ENCODE peak calls at places on chromosomes 13 and 19, in seven cellular contexts. S, K, H, J, B, D and O are unnamed samples.
A peak's percentile ranks its signal among the peaks of the same experiment; 100 is the strongest.

GRCh38 chr19:1312732-1313694 is 27.3 kb downstream of the EFNA2 start:
- DNase-seq in B (peak; percentile 77), S (no peak), H (peak; percentile 56), D (no peak), K (no peak), J (peak; percentile 63), O (no peak)

GRCh38 chr19:13102666-13103584 is at the start of gene LYL1:
- DNase-seq in K (peak; percentile 92), H (peak; percentile 89), B (peak; percentile 39), S (no peak), D (no peak), J (no peak), O (no peak)

GRCh38 chr19:43625918-43626579 is 6.6 kb upstream of the ZNF428 start:
- DNase-seq in S (no peak), B (no peak), D (no peak), J (no peak), H (peak; percentile 77), K (no peak), O (no peak)

GRCh38 chr13:99265162-99265822 is 7.1 kb upstream of the GPR18 start:
- DNase-seq in J (no peak), K (no peak), D (no peak), H (no peak), B (no peak), S (no peak), O (no peak)

GRCh38 chr13:106566682-106567420 is 1.1 kb downstream of the ARGLU1 start:
- DNase-seq in S (no peak), D (peak; percentile 52), B (peak; percentile 60), H (peak; percentile 68), J (peak; percentile 46), K (peak; percentile 69), O (no peak)

GRCh38 chr19:10230155-10230903 is 802 bp downstream of the S1PR2 start:
- DNase-seq in H (peak; percentile 30), K (peak; percentile 60), B (peak; percentile 54), J (no peak), D (peak; percentile 41), S (no peak), O (no peak)

GRCh38 chr19:13164370-13165090 is 14.3 kb downstream of the IER2 start:
- DNase-seq in D (peak; percentile 55), J (no peak), H (peak; percentile 91), B (peak; percentile 73), S (no peak), K (peak; percentile 87), O (no peak)

GRCh38 chr13:43388282-43389034 is 365.1 kb downstream of the DNAJC15 start:
- DNase-seq in S (no peak), K (no peak), H (no peak), J (no peak), D (peak; percentile 44), B (no peak), O (no peak)

GRCh38 chr19:28619842-28620429 is 593.0 kb downstream of the UQCRFS1 start:
- DNase-seq in H (no peak), K (no peak), D (no peak), S (no peak), J (no peak), B (no peak), O (no peak)

GRCh38 chr13:26457212-26457611 is 100.3 kb upstream of the WASF3 start:
- DNase-seq in D (no peak), K (no peak), J (no peak), B (no peak), S (no peak), H (no peak), O (no peak)

GRCh38 chr19:39390460-39390758 is 497 bp downstream of the PAF1 start:
- DNase-seq in J (peak; percentile 52), K (no peak), H (no peak), D (peak; percentile 72), S (no peak), B (no peak), O (no peak)

GRCh38 chr13:98823442-98823841 is 71.0 kb upstream of the SLC15A1 start:
- DNase-seq in D (peak; percentile 30), H (no peak), K (no peak), B (no peak), J (no peak), S (no peak), O (no peak)

GRCh38 chr13:24834902-24835510 is 71.0 kb downstream of the RNF17 start:
- DNase-seq in B (no peak), H (peak; percentile 23), S (no peak), K (no peak), J (no peak), D (no peak), O (no peak)

GRCh38 chr13:99429670-99430069 is 71.6 kb upstream of the TM9SF2 start:
- DNase-seq in D (no peak), J (no peak), B (no peak), H (no peak), S (no peak), K (no peak), O (no peak)

GRCh38 chr19:49579193-49579592 is 1.2 kb downstream of the NOSIP start:
- DNase-seq in B (no peak), D (no peak), K (no peak), H (no peak), S (no peak), J (no peak), O (no peak)

GRCh38 chr13:48983331-48983730 is 7.6 kb downstream of the FNDC3A start:
- DNase-seq in S (no peak), B (no peak), J (no peak), K (no peak), H (no peak), D (no peak), O (no peak)

GRCh38 chr19:43720936-43721335 is 5.1 kb downstream of the IRGC start:
- DNase-seq in S (no peak), B (no peak), J (no peak), D (no peak), K (no peak), H (no peak), O (no peak)

GRCh38 chr19:5603626-5604025 is 18.9 kb downstream of the SAFB2 start:
- DNase-seq in J (no peak), K (no peak), B (no peak), S (no peak), H (no peak), D (no peak), O (no peak)

GRCh38 chr19:5608271-5608666 is 14.3 kb downstream of the SAFB2 start:
- DNase-seq in B (no peak), H (no peak), D (no peak), J (no peak), K (no peak), S (no peak), O (no peak)

GRCh38 chr19:5607318-5608270 is 15.0 kb downstream of the SAFB2 start:
- DNase-seq in B (no peak), K (no peak), J (no peak), D (no peak), H (no peak), S (no peak), O (no peak)

GRCh38 chr19:5609881-5610280 is 12.7 kb downstream of the SAFB2 start:
- DNase-seq in H (no peak), B (no peak), S (no peak), D (no peak), J (no peak), K (no peak), O (no peak)

GRCh38 chr19:5605362-5605761 is 17.2 kb downstream of the SAFB2 start:
- DNase-seq in S (no peak), K (no peak), B (no peak), D (no peak), J (no peak), H (no peak), O (no peak)
- H3K36me3 ChIP-seq in S (peaks cover 51% of the 10 kb centered on the region), K (peaks cover 99% of the 10 kb centered on the region), B (peaks cover 17% of the 10 kb centered on the region), D (peaks cover 11% of the 10 kb centered on the region), J (peaks cover 63% of the 10 kb centered on the region), H (peaks cover 95% of the 10 kb centered on the region), O (peaks cover 29% of the 10 kb centered on the region)

GRCh38 chr13:51033431-51034185 is 77.5 kb downstream of the C13orf42 start:
- DNase-seq in J (no peak), H (no peak), K (no peak), B (no peak), S (no peak), D (no peak), O (no peak)

GRCh38 chr13:51025245-51025872 is 85.7 kb downstream of the C13orf42 start:
- DNase-seq in D (no peak), H (no peak), S (no peak), B (peak; percentile 8), J (no peak), K (no peak), O (no peak)

GRCh38 chr13:51032831-51033230 is 78.2 kb downstream of the C13orf42 start:
- DNase-seq in K (no peak), H (no peak), D (no peak), B (no peak), S (no peak), J (no peak), O (no peak)

GRCh38 chr13:51026016-51026415 is 85.1 kb downstream of the C13orf42 start:
- DNase-seq in D (no peak), S (no peak), H (no peak), J (no peak), K (no peak), B (no peak), O (no peak)

DNA sequence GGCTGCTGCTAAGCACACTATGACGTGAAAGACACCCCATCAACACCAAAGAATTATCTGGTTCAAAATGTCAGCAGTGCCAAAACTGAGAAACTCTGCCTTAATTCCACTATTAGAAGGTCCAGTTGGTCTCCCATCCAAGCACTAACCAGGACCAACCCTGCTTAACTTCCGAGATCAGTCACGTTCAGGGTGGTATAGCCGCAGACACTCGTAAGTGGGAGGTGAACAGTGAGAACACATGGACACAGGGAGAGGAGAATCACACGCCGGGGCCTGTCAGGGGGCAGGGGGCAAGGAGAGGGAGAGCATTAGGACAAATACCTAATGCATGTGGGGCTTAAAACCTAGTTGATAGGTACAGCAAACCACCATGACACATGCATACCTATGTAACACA is 83.4 kb downstream of the C13orf42 start:
- DNase-seq in D (no peak), B (no peak), H (no peak), S (no peak), J (no peak), K (no peak), O (no peak)
- H3K4me3 ChIP-seq in D (no peak overlapping the region), B (no peak overlapping the region), H (no peak overlapping the region), S (no peak overlapping the region), J (no peak overlapping the region), K (no peak overlapping the region), O (no peak overlapping the region)

GRCh38 chr13:56352901-56353300 is 787.8 kb upstream of the PRR20A start:
- DNase-seq in D (no peak), K (no peak), S (no peak), J (no peak), B (no peak), H (no peak), O (no peak)
- H3K36me3 ChIP-seq in D (no peaks in the 10 kb centered on the region), K (no peaks in the 10 kb centered on the region), S (no peaks in the 10 kb centered on the region), J (no peaks in the 10 kb centered on the region), B (no peaks in the 10 kb centered on the region), H (no peaks in the 10 kb centered on the region), O (no peaks in the 10 kb centered on the region)

DNA sequence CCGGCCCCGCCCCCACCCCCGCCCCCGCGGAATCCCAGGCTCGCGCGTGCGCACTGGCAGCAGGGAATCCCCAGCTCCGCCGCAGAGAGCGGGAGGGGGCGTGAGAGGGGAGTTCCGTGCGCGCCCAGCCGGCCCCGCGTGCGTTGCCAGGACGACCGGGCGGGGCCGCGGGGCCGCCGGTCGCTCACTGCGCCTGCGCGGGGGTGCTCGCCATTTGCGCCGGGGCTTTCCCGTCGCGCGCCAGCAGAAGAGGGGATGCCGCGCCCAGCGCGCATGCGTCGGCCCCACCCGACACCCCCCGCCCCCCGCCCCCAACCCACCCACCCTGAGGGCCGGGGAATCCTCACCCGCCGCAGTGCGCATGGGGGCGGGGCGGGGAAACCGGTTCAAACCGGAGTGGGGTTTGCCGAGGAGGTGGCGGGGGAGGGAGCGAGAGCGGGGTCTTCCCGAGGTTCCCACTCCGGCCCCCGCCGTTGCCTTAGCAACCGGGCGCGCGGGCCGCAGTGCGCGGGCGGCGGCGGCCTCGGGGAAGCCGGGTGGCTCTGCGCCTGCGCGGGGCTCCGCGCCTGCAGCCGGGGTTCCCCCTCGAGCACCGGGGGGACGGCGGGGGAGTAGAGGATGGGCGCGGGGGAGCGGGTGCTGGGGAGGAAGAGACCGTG is 15.1 kb downstream of the CCDC124 start:
- DNase-seq in H (peak; percentile 100), S (peak; percentile 36), K (peak; percentile 93), J (peak; percentile 59), D (peak; percentile 88), B (peak; percentile 78), O (peak; percentile 50)
- H3K4me3 ChIP-seq in H (peak overlapping the region; percentile 36), S (peak overlapping the region; percentile 86), K (peak overlapping the region; percentile 83), J (no peak overlapping the region), D (peak overlapping the region; percentile 34), B (peak overlapping the region; percentile 26), O (peak overlapping the region; percentile 54)